ENCODE peak calls at places on chromosomes 1 and 21, in six cellular contexts. O, B, G, H, M and R are unnamed samples.

GRCh38 chr1:155570593-155570990 is 8.0 kb upstream of the ASH1L start:
- DNase-seq in O (no peak), B (no peak), G (no peak), H (no peak), M (no peak), R (no peak)

GRCh38 chr1:31822766-31823165 is 6.9 kb upstream of the SPOCD1 start:
- DNase-seq in O (no peak), B (no peak), G (no peak), H (peak), M (peak), R (no peak)

GRCh38 chr1:152148051-152148450 is 11.0 kb downstream of the RPTN start:
- DNase-seq in O (no peak), B (no peak), G (no peak), H (no peak), M (no peak), R (no peak)

GRCh38 chr1:102858695-102859094 is 249.6 kb downstream of the COL11A1 start:
- DNase-seq in O (no peak), B (no peak), G (no peak), H (no peak), M (peak), R (peak)

GRCh38 chr1:17648457-17649145 is 106.5 kb upstream of the ACTL8 start:
- DNase-seq in O (peak), B (no peak), G (no peak), H (no peak), M (no peak), R (no peak)

GRCh38 chr1:61141288-61142044 is 59.1 kb downstream of the NFIA start:
- DNase-seq in O (peak), B (no peak), G (no peak), H (no peak), M (peak), R (peak)

GRCh38 chr1:206505702-206506375 is 1.5 kb upstream of the RASSF5 start:
- DNase-seq in O (no peak), B (no peak), G (no peak), H (no peak), M (peak), R (no peak)

GRCh38 chr1:200211157-200211556 is 183.6 kb downstream of the NR5A2 start:
- DNase-seq in O (peak), B (no peak), G (no peak), H (no peak), M (peak), R (peak)

GRCh38 chr21:16330340-16331319 is 600.8 kb downstream of the USP25 start:
- DNase-seq in O (peak), B (peak), G (no peak), H (no peak), M (peak), R (peak)

GRCh38 chr1:162694911-162695310 is 62.6 kb downstream of the DDR2 start:
- DNase-seq in O (no peak), B (no peak), G (no peak), H (no peak), M (no peak), R (no peak)

GRCh38 chr1:25194576-25195020 is 37.7 kb downstream of the SYF2 start:
- DNase-seq in O (peak), B (no peak), G (no peak), H (no peak), M (no peak), R (no peak)

GRCh38 chr1:160674415-160674814 is 27.6 kb upstream of the SLAMF1 start:
- DNase-seq in O (no peak), B (no peak), G (no peak), H (no peak), M (no peak), R (no peak)

GRCh38 chr1:239315623-239316217 is 70.6 kb upstream of the CHRM3 start:
- DNase-seq in O (no peak), B (no peak), G (no peak), H (no peak), M (no peak), R (no peak)

GRCh38 chr21:44752701-44753235 is 41.4 kb upstream of the TSPEAR start:
- DNase-seq in O (peak), B (no peak), G (no peak), H (no peak), M (no peak), R (no peak)

GRCh38 chr1:51224255-51224654 is 11.8 kb upstream of the RNF11 start:
- DNase-seq in O (no peak), B (no peak), G (no peak), H (no peak), M (no peak), R (no peak)

GRCh38 chr1:6392081-6392879 is 1.3 kb downstream of the ACOT7 start:
- DNase-seq in O (no peak), B (peak), G (no peak), H (no peak), M (no peak), R (no peak)

GRCh38 chr1:41294213-41294612 is 52.1 kb upstream of the SCMH1 start:
- DNase-seq in O (no peak), B (no peak), G (no peak), H (no peak), M (no peak), R (no peak)

GRCh38 chr1:12177999-12178441 is 11.2 kb downstream of the TNFRSF1B start:
- DNase-seq in O (peak), B (peak), G (no peak), H (no peak), M (peak), R (peak)

GRCh38 chr1:221794079-221794670 is 52.3 kb upstream of the DUSP10 start:
- DNase-seq in O (peak), B (no peak), G (no peak), H (no peak), M (peak), R (no peak)

GRCh38 chr1:81894867-81895266 is 94.1 kb downstream of the ADGRL2 start:
- DNase-seq in O (peak), B (no peak), G (no peak), H (no peak), M (no peak), R (no peak)

GRCh38 chr1:184771190-184771691 is 16.6 kb upstream of the EDEM3 start:
- DNase-seq in O (no peak), B (no peak), G (no peak), H (no peak), M (no peak), R (no peak)

GRCh38 chr1:145878724-145879123 is 6.9 kb downstream of the ANKRD35 start:
- DNase-seq in O (peak), B (no peak), G (no peak), H (no peak), M (peak), R (no peak)

GRCh38 chr1:214838351-214838750 is 235.4 kb downstream of the CENPF start:
- DNase-seq in O (no peak), B (no peak), G (no peak), H (no peak), M (peak), R (peak)

GRCh38 chr1:42658880-42659337 is 686 bp downstream of the PPIH start:
- DNase-seq in O (no peak), B (no peak), G (no peak), H (no peak), M (peak), R (no peak)

GRCh38 chr21:42565206-42565810 is 51.7 kb downstream of the SLC37A1 start:
- DNase-seq in O (no peak), B (no peak), G (no peak), H (peak), M (no peak), R (no peak)

DNA sequence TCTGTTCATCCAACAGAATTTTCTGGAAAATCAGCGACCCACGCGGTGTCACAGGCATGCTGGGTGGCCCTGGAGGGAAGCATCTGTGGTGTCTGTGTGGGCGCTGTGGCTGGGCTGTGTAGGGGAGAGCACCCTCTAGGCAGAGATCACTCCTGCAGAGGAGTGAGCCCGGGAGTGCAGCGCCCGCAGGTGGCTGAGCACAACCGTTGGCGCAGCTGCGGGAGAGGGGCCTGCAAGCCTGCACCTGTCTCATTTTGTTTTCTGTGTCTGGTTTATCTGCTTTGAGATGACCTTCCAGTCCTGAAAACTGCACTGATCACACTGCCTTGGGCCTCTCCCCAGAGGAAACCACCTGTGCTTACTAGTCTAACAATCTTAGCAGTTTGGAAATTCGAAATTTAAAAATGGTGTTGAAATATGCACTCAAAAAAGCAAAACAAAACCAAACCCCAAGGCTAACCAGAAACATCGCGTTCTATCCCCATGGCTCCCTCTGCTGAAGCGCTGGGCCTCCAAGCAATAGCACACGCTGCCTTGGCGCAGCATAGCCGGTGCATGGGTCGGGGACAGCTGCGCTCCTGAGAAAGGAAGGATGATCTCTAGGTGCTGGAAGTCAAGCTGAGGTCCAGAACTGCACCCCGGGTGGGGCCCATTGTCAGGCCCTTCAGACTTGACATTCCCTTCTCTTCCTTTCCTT is 4.8 kb downstream of the FAM3B start:
- DNase-seq in O (no peak), B (no peak), G (no peak), H (no peak), M (no peak), R (no peak)
- H3K4me3 ChIP-seq in O (no peak), B (no peak), G (no peak), H (no peak), M (no peak), R (no peak)

DNA sequence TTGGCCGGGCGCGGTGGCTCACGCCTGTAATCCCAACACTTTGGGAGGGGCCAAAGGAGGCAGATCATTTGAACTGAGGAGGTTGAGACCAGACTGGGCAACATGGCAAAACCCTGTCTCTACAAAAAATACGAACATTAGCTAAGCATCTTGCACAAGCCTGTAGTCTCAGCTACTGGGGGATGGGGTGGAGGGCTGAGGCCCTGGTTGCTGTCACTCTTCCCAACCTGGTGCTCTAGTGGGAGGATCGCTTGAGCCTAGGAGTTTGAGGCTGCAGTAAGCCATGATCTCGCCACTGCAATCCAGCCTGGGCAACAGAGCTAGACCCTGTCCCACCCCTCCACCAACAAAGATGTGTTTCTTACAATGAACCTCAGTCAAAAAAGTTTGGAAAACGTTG is 2.8 kb downstream of the PHGDH start:
- DNase-seq in O (no peak), B (no peak), G (no peak), H (no peak), M (peak), R (no peak)
- H3K4me3 ChIP-seq in O (no peak), B (no peak), G (peak), H (peak), M (peak), R (peak)

GRCh38 chr1:227557962-227558806 is 5.2 kb upstream of the ZNF678 start:
- DNase-seq in O (no peak), B (no peak), G (no peak), H (no peak), M (no peak), R (no peak)

GRCh38 chr1:227560393-227560792 is 3.0 kb upstream of the ZNF678 start:
- DNase-seq in O (no peak), B (no peak), G (no peak), H (no peak), M (no peak), R (no peak)

GRCh38 chr1:227559926-227560325 is 3.4 kb upstream of the ZNF678 start:
- DNase-seq in O (no peak), B (no peak), G (no peak), H (no peak), M (no peak), R (no peak)

GRCh38 chr1:227559499-227559898 is 3.9 kb upstream of the ZNF678 start:
- DNase-seq in O (no peak), B (no peak), G (no peak), H (no peak), M (no peak), R (no peak)

DNA sequence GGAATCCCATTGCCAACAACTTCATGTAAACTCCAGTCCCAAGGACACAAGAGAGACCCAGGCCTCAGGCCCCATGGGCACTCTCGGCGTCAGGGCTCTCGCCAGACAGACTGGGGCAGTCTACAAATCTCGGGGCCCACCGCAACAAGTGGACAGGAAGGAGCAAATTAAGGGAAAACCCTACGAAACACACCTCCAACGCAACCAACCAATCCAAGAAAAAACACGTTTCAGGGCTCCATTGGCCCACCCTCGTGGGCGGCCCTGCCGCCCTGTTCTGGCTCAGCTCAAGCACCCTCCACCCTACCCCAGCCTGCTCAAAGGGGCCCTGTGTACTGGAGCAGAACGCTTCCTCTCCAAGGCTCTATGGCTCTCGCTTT is 4.6 kb upstream of the ZNF678 start:
- DNase-seq in O (no peak), B (no peak), G (no peak), H (no peak), M (no peak), R (no peak)
- H3K4me3 ChIP-seq in O (no peak), B (no peak), G (no peak), H (no peak), M (no peak), R (no peak)

GRCh38 chr1:116373451-116374339 is 651 bp downstream of the ATP1A1 start:
- DNase-seq in O (peak), B (peak), G (peak), H (peak), M (peak), R (no peak)

GRCh38 chr1:116374340-116375164 is 1.5 kb downstream of the ATP1A1 start:
- DNase-seq in O (peak), B (peak), G (no peak), H (no peak), M (peak), R (no peak)

GRCh38 chr1:116376734-116377096 is 3.7 kb downstream of the ATP1A1 start:
- DNase-seq in O (no peak), B (peak), G (no peak), H (no peak), M (peak), R (no peak)

GRCh38 chr1:116375884-116376733 is 3.1 kb downstream of the ATP1A1 start:
- DNase-seq in O (peak), B (peak), G (peak), H (peak), M (peak), R (peak)

GRCh38 chr1:116375165-116375883 is 2.3 kb downstream of the ATP1A1 start:
- DNase-seq in O (peak), B (peak), G (no peak), H (no peak), M (peak), R (no peak)
- H3K4me3 ChIP-seq in O (peak), B (no peak), G (peak), H (peak), M (peak), R (peak)

DNA sequence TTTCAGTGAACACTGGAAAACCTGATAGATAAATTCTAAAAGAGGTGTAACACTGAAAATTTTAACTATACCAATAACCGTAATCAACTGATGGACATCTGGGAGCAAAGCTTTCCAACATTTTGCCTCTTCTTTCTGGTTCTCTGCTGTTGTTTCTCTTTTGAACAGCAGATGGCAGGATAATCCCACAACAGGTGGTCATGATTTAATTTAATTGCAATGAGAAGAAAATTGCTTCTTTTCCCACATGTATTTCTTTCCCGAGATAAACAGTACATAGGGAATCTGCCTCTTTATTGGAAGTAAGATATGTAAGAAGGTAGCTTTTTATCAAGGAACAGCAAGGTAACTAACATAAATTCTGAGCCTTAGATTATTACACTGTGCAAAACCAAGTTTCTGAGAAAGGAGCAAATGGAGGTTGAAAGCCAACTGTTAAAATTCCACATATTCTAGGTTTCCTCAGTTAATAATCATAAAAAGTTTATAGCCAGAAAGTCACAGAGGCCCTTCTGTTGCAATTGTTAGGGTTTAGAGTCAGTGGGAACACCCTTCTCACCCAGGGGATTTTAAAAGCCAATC is 72.9 kb downstream of the RPS6KA1 start:
- DNase-seq in O (peak), B (peak), G (peak), H (no peak), M (peak), R (no peak)
- H3K4me3 ChIP-seq in O (no peak), B (no peak), G (no peak), H (no peak), M (no peak), R (no peak)

GRCh38 chr21:37153935-37154350 is 80.9 kb downstream of the TTC3 start:
- DNase-seq in O (no peak), B (no peak), G (peak), H (no peak), M (peak), R (peak)
- H3K4me3 ChIP-seq in O (no peak), B (no peak), G (no peak), H (no peak), M (no peak), R (no peak)

DNA sequence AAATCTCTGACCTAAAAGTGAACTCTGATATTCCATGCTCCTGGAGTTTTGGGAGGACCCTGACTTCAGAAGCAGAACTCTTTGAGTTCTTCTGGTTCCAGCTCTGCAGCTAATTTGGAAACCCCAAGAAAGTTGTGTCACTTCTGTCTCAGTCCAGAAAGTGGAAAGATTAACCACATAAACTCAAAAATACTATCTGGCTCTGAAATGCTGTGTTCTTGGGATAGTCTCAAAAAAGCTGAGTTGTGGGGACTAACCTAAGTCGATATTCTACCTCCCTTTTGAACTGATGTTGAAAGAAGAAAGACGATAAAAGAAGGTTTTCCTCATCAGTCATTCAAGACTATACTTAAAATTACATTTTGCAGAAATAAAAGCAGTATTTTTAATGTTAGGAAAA is 59.8 kb downstream of the ITPKB start:
- DNase-seq in O (no peak), B (no peak), G (no peak), H (no peak), M (peak), R (no peak)
- H3K4me3 ChIP-seq in O (no peak), B (no peak), G (no peak), H (no peak), M (peak), R (no peak)

GRCh38 chr1:234656981-234657651 is 47.1 kb upstream of the IRF2BP2 start:
- DNase-seq in O (peak), B (peak), G (peak), H (no peak), M (peak), R (peak)
- H3K4me3 ChIP-seq in O (peak), B (peak), G (no peak), H (peak), M (no peak), R (no peak)

GRCh38 chr1:153745417-153745816 is 17.6 kb downstream of the INTS3 start:
- DNase-seq in O (no peak), B (no peak), G (no peak), H (no peak), M (no peak), R (no peak)
- H3K4me3 ChIP-seq in O (no peak), B (no peak), G (no peak), H (no peak), M (no peak), R (no peak)

GRCh38 chr1:22754106-22754768 is 43.6 kb downstream of the EPHB2 start:
- DNase-seq in O (no peak), B (no peak), G (no peak), H (no peak), M (no peak), R (no peak)
- H3K4me3 ChIP-seq in O (no peak), B (no peak), G (no peak), H (no peak), M (no peak), R (no peak)